ENCODE peak calls at places on chromosomes 12 and 14, in five cellular contexts. One of them, this sample, is unnamed.

GRCh38 chr12:109592195-109592904 is 18.8 kb downstream of the MVK start:
- DNase-seq in heart left ventricle: peak
- DNase-seq in sigmoid colon: no peak
- DNase-seq in ovary: no peak
- DNase-seq in HCT116: no peak
- DNase-seq in this sample: no peak

GRCh38 chr14:88430976-88431375 is 45.5 kb downstream of the SPATA7 start:
- DNase-seq in heart left ventricle: no peak
- DNase-seq in sigmoid colon: no peak
- DNase-seq in ovary: no peak
- DNase-seq in HCT116: no peak
- DNase-seq in this sample: no peak

GRCh38 chr12:12507121-12507520 is 55.5 kb downstream of the DUSP16 start:
- DNase-seq in heart left ventricle: no peak
- DNase-seq in sigmoid colon: no peak
- DNase-seq in ovary: no peak
- DNase-seq in HCT116: no peak
- DNase-seq in this sample: no peak

GRCh38 chr14:37179896-37180502 is 7.6 kb upstream of the SLC25A21 start:
- DNase-seq in heart left ventricle: no peak
- DNase-seq in sigmoid colon: no peak
- DNase-seq in ovary: no peak
- DNase-seq in HCT116: no peak
- DNase-seq in this sample: no peak

GRCh38 chr12:114384746-114385145 is 21.2 kb downstream of the TBX5 start:
- DNase-seq in heart left ventricle: no peak
- DNase-seq in sigmoid colon: no peak
- DNase-seq in ovary: no peak
- DNase-seq in HCT116: no peak
- DNase-seq in this sample: no peak

GRCh38 chr12:119308743-119309456 is 25.6 kb upstream of the CCDC60 start:
- DNase-seq in heart left ventricle: peak
- DNase-seq in sigmoid colon: no peak
- DNase-seq in ovary: no peak
- DNase-seq in HCT116: no peak
- DNase-seq in this sample: no peak

GRCh38 chr14:100586520-100587247 is 533 bp downstream of the BEGAIN start:
- DNase-seq in heart left ventricle: peak
- DNase-seq in sigmoid colon: peak
- DNase-seq in ovary: no peak
- DNase-seq in HCT116: peak
- DNase-seq in this sample: peak

GRCh38 chr12:89350661-89351488 is 1.4 kb downstream of the DUSP6 start:
- DNase-seq in heart left ventricle: no peak
- DNase-seq in sigmoid colon: peak
- DNase-seq in ovary: no peak
- DNase-seq in HCT116: no peak
- DNase-seq in this sample: no peak

GRCh38 chr14:97415907-97416306 is 618.7 kb downstream of the VRK1 start:
- DNase-seq in heart left ventricle: no peak
- DNase-seq in sigmoid colon: no peak
- DNase-seq in ovary: no peak
- DNase-seq in HCT116: no peak
- DNase-seq in this sample: no peak

GRCh38 chr12:1011091-1011490 is 20.1 kb downstream of the ERC1 start:
- DNase-seq in heart left ventricle: no peak
- DNase-seq in sigmoid colon: no peak
- DNase-seq in ovary: no peak
- DNase-seq in HCT116: no peak
- DNase-seq in this sample: no peak

GRCh38 chr12:103782399-103782798 is 58.6 kb downstream of the NT5DC3 start:
- DNase-seq in heart left ventricle: no peak
- DNase-seq in sigmoid colon: peak
- DNase-seq in ovary: no peak
- DNase-seq in HCT116: no peak
- DNase-seq in this sample: no peak

GRCh38 chr14:68020999-68021663 is 201.6 kb downstream of the RAD51B start:
- DNase-seq in heart left ventricle: no peak
- DNase-seq in sigmoid colon: no peak
- DNase-seq in ovary: no peak
- DNase-seq in HCT116: no peak
- DNase-seq in this sample: no peak

GRCh38 chr14:43361766-43362165 is 1145.3 kb downstream of the FSCB start:
- DNase-seq in heart left ventricle: no peak
- DNase-seq in sigmoid colon: no peak
- DNase-seq in ovary: no peak
- DNase-seq in HCT116: no peak
- DNase-seq in this sample: no peak

GRCh38 chr12:31749024-31749704 is 20.3 kb upstream of the AMN1 start:
- DNase-seq in heart left ventricle: peak
- DNase-seq in sigmoid colon: no peak
- DNase-seq in ovary: no peak
- DNase-seq in HCT116: peak
- DNase-seq in this sample: peak

GRCh38 chr12:76346798-76347420 is 1.3 kb downstream of the BBS10 start:
- DNase-seq in heart left ventricle: no peak
- DNase-seq in sigmoid colon: no peak
- DNase-seq in ovary: no peak
- DNase-seq in HCT116: no peak
- DNase-seq in this sample: no peak

GRCh38 chr12:92561543-92561899 is 141.3 kb upstream of the PLEKHG7 start:
- DNase-seq in heart left ventricle: peak
- DNase-seq in sigmoid colon: peak
- DNase-seq in ovary: peak
- DNase-seq in HCT116: no peak
- DNase-seq in this sample: no peak

GRCh38 chr12:57475271-57476161 is 4.2 kb downstream of the ARHGAP9 start:
- DNase-seq in heart left ventricle: no peak
- DNase-seq in sigmoid colon: peak
- DNase-seq in ovary: no peak
- DNase-seq in HCT116: no peak
- DNase-seq in this sample: no peak

GRCh38 chr12:80472912-80473500 is 29.0 kb downstream of the PTPRQ start:
- DNase-seq in heart left ventricle: no peak
- DNase-seq in sigmoid colon: no peak
- DNase-seq in ovary: no peak
- DNase-seq in HCT116: peak
- DNase-seq in this sample: no peak

GRCh38 chr12:53485955-53486729 is 13.1 kb downstream of the MAP3K12 start:
- DNase-seq in heart left ventricle: no peak
- DNase-seq in sigmoid colon: peak
- DNase-seq in ovary: no peak
- DNase-seq in HCT116: no peak
- DNase-seq in this sample: no peak

GRCh38 chr12:30154996-30155730 is 371.4 kb upstream of the TMTC1 start:
- DNase-seq in heart left ventricle: no peak
- DNase-seq in sigmoid colon: no peak
- DNase-seq in ovary: no peak
- DNase-seq in HCT116: no peak
- DNase-seq in this sample: no peak

GRCh38 chr12:44833561-44833960 is 42.6 kb downstream of the NELL2 start:
- DNase-seq in heart left ventricle: no peak
- DNase-seq in sigmoid colon: no peak
- DNase-seq in ovary: no peak
- DNase-seq in HCT116: no peak
- DNase-seq in this sample: no peak

GRCh38 chr12:52415870-52416750 is 10.0 kb upstream of the KRT82 start:
- DNase-seq in heart left ventricle: peak
- DNase-seq in sigmoid colon: peak
- DNase-seq in ovary: peak
- DNase-seq in HCT116: no peak
- DNase-seq in this sample: no peak

GRCh38 chr12:2112401-2112800 is 59.6 kb downstream of the CACNA1C start:
- DNase-seq in heart left ventricle: no peak
- DNase-seq in sigmoid colon: peak
- DNase-seq in ovary: no peak
- DNase-seq in HCT116: no peak
- DNase-seq in this sample: no peak

GRCh38 chr12:98385636-98386035 is 129.8 kb upstream of the TMPO start:
- DNase-seq in heart left ventricle: no peak
- DNase-seq in sigmoid colon: no peak
- DNase-seq in ovary: no peak
- DNase-seq in HCT116: no peak
- DNase-seq in this sample: no peak

GRCh38 chr12:109775172-109775881 is 57.9 kb downstream of the TRPV4 start:
- DNase-seq in heart left ventricle: peak
- DNase-seq in sigmoid colon: peak
- DNase-seq in ovary: peak
- DNase-seq in HCT116: no peak
- DNase-seq in this sample: peak

GRCh38 chr12:67370979-67371378 is 101.8 kb downstream of the CAND1 start:
- DNase-seq in heart left ventricle: no peak
- DNase-seq in sigmoid colon: no peak
- DNase-seq in ovary: no peak
- DNase-seq in HCT116: no peak
- DNase-seq in this sample: no peak

DNA sequence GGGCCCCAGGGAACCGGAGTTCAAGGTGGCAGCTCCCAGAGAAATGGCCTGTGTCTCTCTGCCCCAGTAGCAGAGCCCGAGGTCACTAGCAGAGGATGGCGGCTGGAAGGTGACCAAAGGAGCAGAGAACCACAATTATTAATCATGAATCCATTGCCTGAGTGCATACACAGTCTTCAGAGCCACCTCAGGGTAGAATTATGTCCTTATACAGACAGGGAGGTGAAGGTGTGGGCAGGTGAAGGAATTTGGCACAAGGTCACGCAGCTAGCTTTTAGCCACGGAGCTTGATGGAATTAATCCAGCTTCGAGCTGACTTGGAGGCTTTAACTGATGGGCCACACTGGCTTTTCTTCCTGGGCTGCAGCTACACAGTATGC is 93.2 kb downstream of the LRRC74A start:
- DNase-seq in heart left ventricle: no peak
- DNase-seq in sigmoid colon: no peak
- DNase-seq in ovary: no peak
- DNase-seq in HCT116: no peak
- DNase-seq in this sample: no peak
- TF ChIP-seq POLR2A in heart left ventricle: no peak
- TF ChIP-seq POLR2A in sigmoid colon: no peak
- TF ChIP-seq POLR2A in ovary: no peak
- TF ChIP-seq POLR2A in HCT116: no peak
- TF ChIP-seq POLR2A in this sample: no peak

DNA sequence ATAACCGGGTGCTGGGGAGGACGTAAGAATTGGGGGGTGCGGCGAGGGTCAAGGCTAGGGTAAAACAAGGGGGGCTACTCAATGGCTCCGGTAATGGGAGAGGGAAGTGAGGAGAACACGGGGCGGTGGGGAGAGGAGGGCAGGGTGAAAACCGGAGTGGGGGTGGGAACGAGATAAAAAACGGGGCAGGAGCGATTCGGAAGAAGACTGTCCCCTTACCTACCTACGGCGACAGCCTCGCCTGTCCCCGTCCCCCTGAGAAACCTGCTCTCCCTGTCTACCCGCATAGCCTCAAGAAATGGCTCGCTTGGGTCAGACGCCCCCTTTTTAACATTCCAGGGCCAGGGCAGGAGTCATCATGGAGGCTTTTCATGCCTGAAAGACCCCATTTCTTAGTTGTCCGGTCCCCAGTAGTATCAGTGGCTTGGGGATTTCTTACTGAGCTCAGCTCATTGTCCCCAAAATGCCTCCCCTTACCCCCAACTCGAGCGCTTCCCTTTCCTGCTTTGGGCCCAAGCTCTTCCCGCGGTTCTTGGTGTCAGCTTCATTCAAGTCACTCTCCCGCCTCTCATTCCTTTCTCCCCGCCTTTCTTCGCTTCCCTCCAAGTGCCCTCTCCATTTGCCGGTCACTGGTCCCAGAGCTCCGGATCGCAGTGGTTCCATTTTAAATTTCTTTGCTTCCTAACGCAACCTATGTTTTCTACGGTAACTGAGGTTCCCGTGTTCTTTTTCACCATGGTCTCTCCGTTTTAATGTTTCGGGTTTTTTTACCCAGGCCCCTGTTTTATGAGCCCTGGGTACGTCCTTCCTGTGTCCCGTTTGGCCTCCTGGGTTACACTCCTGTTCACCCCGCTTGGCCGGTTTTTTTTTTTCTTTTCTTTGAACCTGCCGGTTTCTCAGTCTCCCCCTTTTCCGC is 1.2 kb upstream of the WSB2 start:
- DNase-seq in heart left ventricle: peak
- DNase-seq in sigmoid colon: peak
- DNase-seq in ovary: peak
- DNase-seq in HCT116: no peak
- DNase-seq in this sample: peak
- TF ChIP-seq POLR2A in heart left ventricle: no peak
- TF ChIP-seq POLR2A in sigmoid colon: no peak
- TF ChIP-seq POLR2A in ovary: no peak
- TF ChIP-seq POLR2A in HCT116: no peak
- TF ChIP-seq POLR2A in this sample: peak

GRCh38 chr14:91337699-91338335 is 79.8 kb downstream of the CCDC88C start:
- DNase-seq in heart left ventricle: no peak
- DNase-seq in sigmoid colon: no peak
- DNase-seq in ovary: peak
- DNase-seq in HCT116: no peak
- DNase-seq in this sample: no peak

GRCh38 chr14:91333640-91334039 is 84.0 kb downstream of the CCDC88C start:
- DNase-seq in heart left ventricle: no peak
- DNase-seq in sigmoid colon: no peak
- DNase-seq in ovary: no peak
- DNase-seq in HCT116: no peak
- DNase-seq in this sample: no peak

GRCh38 chr14:91335191-91336092 is 82.2 kb downstream of the CCDC88C start:
- DNase-seq in heart left ventricle: no peak
- DNase-seq in sigmoid colon: no peak
- DNase-seq in ovary: no peak
- DNase-seq in HCT116: no peak
- DNase-seq in this sample: no peak

GRCh38 chr14:91338369-91338768 is 79.3 kb downstream of the CCDC88C start:
- DNase-seq in heart left ventricle: no peak
- DNase-seq in sigmoid colon: no peak
- DNase-seq in ovary: no peak
- DNase-seq in HCT116: no peak
- DNase-seq in this sample: no peak

GRCh38 chr14:91336093-91336450 is 81.5 kb downstream of the CCDC88C start:
- DNase-seq in heart left ventricle: no peak
- DNase-seq in sigmoid colon: no peak
- DNase-seq in ovary: no peak
- DNase-seq in HCT116: no peak
- DNase-seq in this sample: no peak
- TF ChIP-seq POLR2A in heart left ventricle: no peak
- TF ChIP-seq POLR2A in sigmoid colon: no peak
- TF ChIP-seq POLR2A in ovary: no peak
- TF ChIP-seq POLR2A in HCT116: no peak
- TF ChIP-seq POLR2A in this sample: no peak

GRCh38 chr14:94112513-94113060 is 2.1 kb downstream of the IFI27 start:
- DNase-seq in heart left ventricle: no peak
- DNase-seq in sigmoid colon: peak
- DNase-seq in ovary: no peak
- DNase-seq in HCT116: no peak
- DNase-seq in this sample: no peak

GRCh38 chr14:94109915-94110250 is 653 bp upstream of the IFI27 start:
- DNase-seq in heart left ventricle: no peak
- DNase-seq in sigmoid colon: peak
- DNase-seq in ovary: no peak
- DNase-seq in HCT116: no peak
- DNase-seq in this sample: no peak

GRCh38 chr14:94111276-94112095 is 950 bp downstream of the IFI27 start:
- DNase-seq in heart left ventricle: peak
- DNase-seq in sigmoid colon: peak
- DNase-seq in ovary: peak
- DNase-seq in HCT116: no peak
- DNase-seq in this sample: no peak

GRCh38 chr14:94113073-94113472 is 2.5 kb downstream of the IFI27 start:
- DNase-seq in heart left ventricle: no peak
- DNase-seq in sigmoid colon: peak
- DNase-seq in ovary: no peak
- DNase-seq in HCT116: no peak
- DNase-seq in this sample: no peak

GRCh38 chr14:94110552-94111181 is at the start of gene IFI27:
- DNase-seq in heart left ventricle: peak
- DNase-seq in sigmoid colon: peak
- DNase-seq in ovary: peak
- DNase-seq in HCT116: no peak
- DNase-seq in this sample: peak
- TF ChIP-seq POLR2A in heart left ventricle: no peak
- TF ChIP-seq POLR2A in sigmoid colon: no peak
- TF ChIP-seq POLR2A in ovary: peak
- TF ChIP-seq POLR2A in HCT116: no peak
- TF ChIP-seq POLR2A in this sample: no peak

This sample was measured in H54.